ENCODE peak calls at places on chromosomes 5 and 9, in ten cellular contexts. F, I, W, Y, Z, Q, U, O, V and E are unnamed samples.

GRCh38 chr5:177194278-177194677 is 60.7 kb downstream of the NSD1 start:
- DNase-seq in F (peak; percentile 94), I (peak; percentile 94), W (no peak), Y (peak; percentile 33), Z (no peak), Q (no peak), U (peak; percentile 37), O (peak; percentile 11), V (no peak), E (no peak)

GRCh38 chr9:122080986-122081385 is 12.1 kb downstream of the TTLL11 start:
- DNase-seq in F (no peak), I (peak; percentile 84), W (no peak), Y (no peak), Z (no peak), Q (no peak), U (no peak), O (no peak), V (no peak), E (no peak)

GRCh38 chr9:37198034-37198718 is 77.8 kb downstream of the ZCCHC7 start:
- DNase-seq in F (no peak), I (no peak), W (no peak), Y (no peak), Z (no peak), Q (no peak), U (no peak), O (no peak), V (no peak), E (no peak)

GRCh38 chr5:7856855-7857254 is 5.9 kb upstream of the CFAP90 start:
- DNase-seq in F (peak; percentile 41), I (peak; percentile 28), W (peak; percentile 23), Y (no peak), Z (peak; percentile 75), Q (no peak), U (peak; percentile 85), O (peak; percentile 54), V (no peak), E (peak; percentile 46)

GRCh38 chr9:137760426-137760825 is 117.2 kb upstream of the CACNA1B start:
- DNase-seq in F (no peak), I (peak; percentile 13), W (no peak), Y (no peak), Z (no peak), Q (no peak), U (no peak), O (no peak), V (peak; percentile 20), E (no peak)

GRCh38 chr5:3197699-3198098 is 397.9 kb upstream of the IRX1 start:
- DNase-seq in F (no peak), I (no peak), W (peak; percentile 68), Y (no peak), Z (no peak), Q (no peak), U (peak; percentile 66), O (no peak), V (no peak), E (no peak)

GRCh38 chr5:43649256-43649655 is 46.3 kb downstream of the NNT start:
- DNase-seq in F (no peak), I (peak; percentile 88), W (no peak), Y (no peak), Z (no peak), Q (no peak), U (no peak), O (no peak), V (no peak), E (no peak)

GRCh38 chr9:135022191-135022870 is 65.1 kb upstream of the OLFM1 start:
- DNase-seq in F (no peak), I (no peak), W (no peak), Y (no peak), Z (no peak), Q (no peak), U (no peak), O (no peak), V (no peak), E (no peak)

GRCh38 chr5:82346376-82347212 is 68.4 kb upstream of the RPS23 start:
- DNase-seq in F (no peak), I (no peak), W (no peak), Y (no peak), Z (no peak), Q (no peak), U (no peak), O (no peak), V (no peak), E (no peak)

GRCh38 chr5:98415663-98416062 is 357.8 kb upstream of the RGMB start:
- DNase-seq in F (no peak), I (no peak), W (no peak), Y (no peak), Z (no peak), Q (no peak), U (no peak), O (no peak), V (no peak), E (no peak)

GRCh38 chr9:136665111-136665703 is 2.5 kb downstream of the EGFL7 start:
- DNase-seq in F (no peak), I (no peak), W (peak; percentile 35), Y (peak; percentile 76), Z (no peak), Q (no peak), U (peak; percentile 70), O (peak; percentile 56), V (no peak), E (no peak)

GRCh38 chr9:136667940-136668760 is 5.4 kb downstream of the EGFL7 start:
- DNase-seq in F (no peak), I (no peak), W (no peak), Y (no peak), Z (no peak), Q (no peak), U (peak; percentile 45), O (no peak), V (no peak), E (no peak)

GRCh38 chr9:136667217-136667939 is 4.7 kb downstream of the EGFL7 start:
- DNase-seq in F (no peak), I (no peak), W (no peak), Y (no peak), Z (no peak), Q (no peak), U (no peak), O (no peak), V (no peak), E (no peak)

GRCh38 chr9:136665704-136666363 is 3.1 kb downstream of the EGFL7 start:
- DNase-seq in F (no peak), I (no peak), W (no peak), Y (peak; percentile 49), Z (no peak), Q (no peak), U (peak; percentile 48), O (peak; percentile 62), V (no peak), E (no peak)

DNA sequence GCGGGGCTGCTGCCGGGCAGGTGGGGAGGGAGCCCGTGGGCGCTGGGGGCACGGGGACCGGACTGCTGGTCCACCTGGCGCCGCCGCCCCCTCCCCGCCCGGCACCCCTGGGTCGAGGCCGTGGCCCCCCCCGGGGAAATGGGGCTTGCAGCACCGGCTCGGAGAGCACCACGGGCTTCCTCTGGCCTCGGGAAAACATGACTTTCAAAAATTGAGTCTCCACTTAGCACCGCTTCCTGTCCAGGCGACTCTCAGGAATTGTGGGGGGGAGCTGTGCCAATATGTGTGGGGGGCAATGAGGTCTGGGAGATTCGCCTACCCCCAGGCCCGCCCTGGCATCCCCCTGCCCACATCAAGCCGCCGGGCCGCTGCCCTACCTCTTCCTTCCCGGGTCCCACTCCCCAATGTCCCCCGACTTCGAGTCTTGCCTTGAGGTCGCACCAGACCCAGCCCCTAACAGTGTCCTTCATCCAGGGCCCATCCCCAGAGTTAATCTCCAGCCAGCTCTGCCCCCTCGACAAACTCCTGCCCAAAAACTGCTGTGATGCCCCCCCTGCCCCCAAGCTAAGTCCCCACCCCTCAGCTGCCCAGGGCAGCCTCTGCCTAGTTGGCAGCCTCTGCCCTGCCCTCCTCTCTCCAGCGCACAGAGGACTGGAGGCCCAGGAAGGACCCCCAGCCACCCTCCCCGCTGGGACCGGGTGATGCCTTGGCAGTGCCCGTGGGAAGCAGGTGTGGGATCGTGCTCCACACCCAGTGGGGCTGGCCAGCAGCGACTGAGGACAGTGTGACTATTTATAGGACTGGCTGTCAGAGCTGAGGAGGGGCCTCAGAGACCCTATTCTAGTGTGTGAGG is 3.9 kb downstream of the EGFL7 start:
- DNase-seq in F (no peak), I (no peak), W (no peak), Y (no peak), Z (no peak), Q (no peak), U (peak; percentile 37), O (no peak), V (no peak), E (no peak)
- H3K4me3 ChIP-seq in F (peak overlapping the region; percentile 42), I (peak overlapping the region; percentile 50), W (peak overlapping the region; percentile 85), Y (peak overlapping the region; percentile 68), Z (no peak overlapping the region), Q (peak overlapping the region; percentile 45), U (peak overlapping the region; percentile 53), O (peak overlapping the region; percentile 40), V (no peak overlapping the region), E (no peak overlapping the region)

DNA sequence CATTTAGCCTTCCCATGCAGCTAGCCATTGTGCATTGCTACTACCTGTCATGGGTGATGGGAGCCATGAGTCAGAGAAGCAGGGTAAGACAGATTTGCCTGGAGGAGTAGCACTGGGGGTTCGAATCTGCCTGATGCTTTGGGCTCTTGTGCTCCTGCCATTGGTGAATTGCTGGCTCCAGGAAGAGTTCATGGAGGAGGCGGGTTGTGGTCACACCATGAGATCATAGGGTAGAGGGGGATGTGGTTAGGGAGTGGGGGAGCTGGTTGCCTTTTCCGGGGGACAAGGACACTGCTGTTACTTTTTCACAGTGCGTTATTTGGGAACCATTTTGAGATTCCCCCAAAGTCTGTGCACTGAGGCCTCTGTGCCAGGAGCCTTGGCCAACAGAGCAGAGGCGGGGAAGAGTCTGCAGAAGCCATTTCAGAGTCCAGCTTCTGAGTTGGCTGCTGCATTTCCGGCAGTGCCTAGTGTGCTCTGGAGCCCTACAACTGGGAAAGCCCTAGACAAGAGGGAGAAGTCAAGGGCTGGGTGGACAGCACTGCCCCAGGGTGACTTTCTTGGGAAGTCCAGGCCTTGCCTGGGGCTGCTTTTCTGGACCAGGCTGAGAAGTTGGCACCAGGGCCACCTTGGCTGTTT is 6.2 kb downstream of the ANGPTL2 start:
- DNase-seq in F (no peak), I (no peak), W (no peak), Y (no peak), Z (no peak), Q (no peak), U (no peak), O (no peak), V (no peak), E (no peak)
- H3K4me1 ChIP-seq in F (peaks cover 40% of the 10 kb centered on the region), I (peaks cover 27% of the 10 kb centered on the region), W (peaks cover 12% of the 10 kb centered on the region), Y (peaks cover 17% of the 10 kb centered on the region), Z (no peaks in the 10 kb centered on the region), Q (no peaks in the 10 kb centered on the region), U (peaks cover 15% of the 10 kb centered on the region), O (peaks cover 11% of the 10 kb centered on the region), V (peaks cover 62% of the 10 kb centered on the region), E (peaks cover 12% of the 10 kb centered on the region)

GRCh38 chr5:126198509-126198908 is 224.7 kb upstream of the GRAMD2B start:
- DNase-seq in F (no peak), I (no peak), W (peak; percentile 12), Y (no peak), Z (no peak), Q (no peak), U (no peak), O (no peak), V (no peak), E (no peak)
- H3K4me3 ChIP-seq in F (no peak overlapping the region), I (no peak overlapping the region), W (no peak overlapping the region), Y (no peak overlapping the region), Z (no peak overlapping the region), Q (no peak overlapping the region), U (no peak overlapping the region), O (no peak overlapping the region), V (no peak overlapping the region), E (no peak overlapping the region)

DNA sequence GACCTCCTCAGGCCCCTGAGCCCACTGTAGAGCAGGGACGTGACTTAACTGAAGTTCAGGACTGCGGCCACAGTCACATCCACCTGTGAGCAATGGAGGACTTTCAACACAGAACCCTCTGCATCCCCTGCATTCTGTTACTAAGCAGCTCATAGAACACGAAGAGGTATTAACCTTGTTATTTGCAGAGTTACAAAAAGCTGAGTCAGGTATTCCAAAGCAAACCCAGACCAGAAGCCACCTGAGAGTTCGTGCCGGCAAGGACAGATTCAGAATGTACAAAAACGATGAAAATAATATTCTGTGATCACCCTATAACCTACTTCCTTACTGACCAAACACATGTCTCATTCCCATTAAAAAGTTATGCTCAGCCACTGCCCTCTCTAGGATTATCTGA is 33.0 kb upstream of the PRSS3 start:
- DNase-seq in F (peak; percentile 79), I (no peak), W (no peak), Y (no peak), Z (no peak), Q (no peak), U (no peak), O (no peak), V (no peak), E (no peak)
- H3K4me1 ChIP-seq in F (peaks cover 87% of the 10 kb centered on the region), I (no peaks in the 10 kb centered on the region), W (no peaks in the 10 kb centered on the region), Y (peaks cover 21% of the 10 kb centered on the region), Z (no peaks in the 10 kb centered on the region), Q (no peaks in the 10 kb centered on the region), U (no peaks in the 10 kb centered on the region), O (no peaks in the 10 kb centered on the region), V (no peaks in the 10 kb centered on the region), E (no peaks in the 10 kb centered on the region)